ENCODE peak calls at places on chromosomes 4 and X, in four cellular contexts. X, F, P and O are unnamed samples.

GRCh38 chrX:47573334-47574095 is 8.7 kb upstream of the TIMP1 start:
- DNase-seq in X (no peak), F (peak; percentile 58), P (no peak), O (peak; percentile 61)

GRCh38 chrX:57227691-57228090 is 58.8 kb upstream of the FAAH2 start:
- DNase-seq in X (no peak), F (no peak), P (no peak), O (no peak)

GRCh38 chr4:94523033-94523590 is 71.4 kb downstream of the PDLIM5 start:
- DNase-seq in X (no peak), F (no peak), P (no peak), O (peak; percentile 46)

GRCh38 chr4:88792268-88792781 is 94.7 kb upstream of the NAP1L5 start:
- DNase-seq in X (no peak), F (peak; percentile 83), P (no peak), O (peak; percentile 71)

GRCh38 chr4:78747328-78747946 is 28.7 kb upstream of the BMP2K start:
- DNase-seq in X (no peak), F (peak; percentile 21), P (no peak), O (peak; percentile 57)

GRCh38 chrX:154526901-154527675 is 11.1 kb upstream of the FAM3A start:
- DNase-seq in X (peak; percentile 61), F (peak; percentile 58), P (peak; percentile 85), O (peak; percentile 80)

GRCh38 chrX:68895339-68896250 is 66.8 kb downstream of the EFNB1 start:
- DNase-seq in X (peak; percentile 53), F (peak; percentile 68), P (peak; percentile 69), O (peak; percentile 63)

GRCh38 chr4:110510955-110511544 is 35.1 kb downstream of the ENPEP start:
- DNase-seq in X (no peak), F (peak; percentile 25), P (no peak), O (peak; percentile 79)

GRCh38 chr4:147799986-147800555 is 68.2 kb downstream of the ARHGAP10 start:
- DNase-seq in X (no peak), F (peak; percentile 36), P (no peak), O (no peak)

GRCh38 chrX:7574325-7574724 is 268.6 kb upstream of the VCX start:
- DNase-seq in X (no peak), F (no peak), P (no peak), O (no peak)

GRCh38 chrX:73390628-73391567 is 56.0 kb upstream of the CDX4 start:
- DNase-seq in X (no peak), F (no peak), P (no peak), O (no peak)

GRCh38 chr4:2793578-2793919 is 664 bp downstream of the SH3BP2 start:
- DNase-seq in X (no peak), F (peak; percentile 38), P (peak; percentile 67), O (peak; percentile 50)

GRCh38 chrX:148135738-148136137 is 154.6 kb downstream of the FMR1NB start:
- DNase-seq in X (no peak), F (peak; percentile 1), P (no peak), O (peak; percentile 12)

GRCh38 chr4:28916585-28916984 is 1803.6 kb upstream of the PCDH7 start:
- DNase-seq in X (no peak), F (no peak), P (no peak), O (no peak)

GRCh38 chr4:56786955-56787354 is 34.5 kb downstream of the SPINK2 start:
- DNase-seq in X (peak; percentile 56), F (peak; percentile 91), P (peak; percentile 57), O (peak; percentile 90)

GRCh38 chr4:25814323-25814722 is 48.5 kb downstream of the SEL1L3 start:
- DNase-seq in X (no peak), F (peak; percentile 94), P (peak; percentile 57), O (peak; percentile 95)

GRCh38 chr4:156941940-156942548 is 29.6 kb downstream of the PDGFC start:
- DNase-seq in X (no peak), F (peak; percentile 95), P (no peak), O (peak; percentile 98)

GRCh38 chrX:19446397-19446796 is 68.9 kb downstream of the MAP3K15 start:
- DNase-seq in X (no peak), F (no peak), P (no peak), O (no peak)

GRCh38 chr4:118811008-118811764 is 24.7 kb downstream of the SEC24D start:
- DNase-seq in X (no peak), F (peak; percentile 84), P (no peak), O (peak; percentile 83)

GRCh38 chr4:139776235-139776634 is 110.6 kb downstream of the MGST2 start:
- DNase-seq in X (no peak), F (no peak), P (no peak), O (no peak)

GRCh38 chr4:54784188-54784671 is 126.5 kb downstream of the KIT start:
- DNase-seq in X (peak; percentile 69), F (peak; percentile 27), P (peak; percentile 85), O (peak; percentile 34)

GRCh38 chr4:16019666-16020065 is 56.7 kb upstream of the FGFBP2 start:
- DNase-seq in X (no peak), F (peak; percentile 23), P (no peak), O (peak; percentile 30)

GRCh38 chrX:132490086-132490419 is 1.2 kb upstream of the MBNL3 start:
- DNase-seq in X (no peak), F (no peak), P (no peak), O (no peak)

GRCh38 chrX:130085551-130085986 is 24.7 kb downstream of the ELF4 start:
- DNase-seq in X (no peak), F (no peak), P (peak; percentile 50), O (peak; percentile 21)